ENCODE peak calls at places on chromosomes 13 and 19, in eight cellular contexts. Z is amniotic epithelial cell; J is stomach; N is T-helper 2 cell; L is stimulated activated CD4-positive, alpha-beta T cell treated with anti-CD3 and anti-CD28 coated beads, Interleukin-4, amount 100 ng/mL, for 48 hours; D is activated naive CD4-positive, alpha-beta T cell treated with anti-CD3 and anti-CD28 coated beads, Interleukin-2, amount 10 ng/mL, durations not matched to agents 7 days and 5 days; Y is activated CD4-positive, alpha-beta T cell treated with anti-CD3 and anti-CD28 coated beads, Interleukin-2, amount 10 ng/mL, durations not matched to agents 7 days and 5 days; G is GM12865. I is an unnamed sample.

GRCh38 chr13:32585625-32586021 is 629 bp upstream of the PDS5B start:
- DNase-seq in Z (no peak), J (no peak), N (no peak), L (no peak), D (peak), Y (no peak), G (peak), I (peak)

GRCh38 chr19:13906525-13906904 is 514 bp downstream of the CC2D1A start:
- DNase-seq in Z (peak), J (peak), N (no peak), L (no peak), D (peak), Y (peak), G (peak), I (peak)

GRCh38 chr19:3108775-3109174 is 14.6 kb downstream of the GNA11 start:
- DNase-seq in Z (peak), J (peak), N (peak), L (peak), D (peak), Y (peak), G (peak), I (peak)

GRCh38 chr13:64482373-64482772 is 2747.8 kb downstream of the PCDH9 start:
- DNase-seq in Z (no peak), J (no peak), N (no peak), L (no peak), D (no peak), Y (no peak), G (no peak), I (no peak)

GRCh38 chr19:17052439-17052838 is 22.8 kb downstream of the HAUS8 start:
- DNase-seq in Z (peak), J (peak), N (no peak), L (no peak), D (peak), Y (peak), G (peak), I (peak)

GRCh38 chr19:43476606-43477005 is 11.2 kb upstream of the LYPD3 start:
- DNase-seq in Z (peak), J (no peak), N (no peak), L (no peak), D (no peak), Y (no peak), G (no peak), I (no peak)

GRCh38 chr19:51607920-51608562 is 22.2 kb downstream of the SIGLEC5 start:
- DNase-seq in Z (peak), J (peak), N (no peak), L (peak), D (peak), Y (peak), G (peak), I (peak)

GRCh38 chr19:19068659-19069509 is 5.1 kb downstream of the SLC25A42 start:
- DNase-seq in Z (no peak), J (no peak), N (peak), L (no peak), D (peak), Y (no peak), G (peak), I (no peak)

GRCh38 chr19:7340959-7341837 is 7.5 kb upstream of the ARHGEF18 start:
- DNase-seq in Z (peak), J (peak), N (peak), L (peak), D (peak), Y (peak), G (peak), I (peak)

GRCh38 chr19:1251503-1252220 is 3.3 kb downstream of the MIDN start:
- DNase-seq in Z (peak), J (no peak), N (peak), L (peak), D (no peak), Y (peak), G (no peak), I (no peak)

GRCh38 chr19:33231511-33231910 is 5.9 kb upstream of the SLC7A10 start:
- DNase-seq in Z (peak), J (no peak), N (no peak), L (no peak), D (no peak), Y (no peak), G (no peak), I (no peak)

GRCh38 chr13:23960566-23961156 is 63.4 kb upstream of the C1QTNF9B start:
- DNase-seq in Z (peak), J (no peak), N (no peak), L (no peak), D (no peak), Y (peak), G (peak), I (no peak)

GRCh38 chr13:101751488-101751887 is 299.0 kb downstream of the ITGBL1 start:
- DNase-seq in Z (peak), J (no peak), N (no peak), L (no peak), D (no peak), Y (no peak), G (peak), I (no peak)

GRCh38 chr19:3980353-3981251 is 4.7 kb downstream of the EEF2 start:
- DNase-seq in Z (no peak), J (no peak), N (no peak), L (no peak), D (no peak), Y (no peak), G (no peak), I (no peak)

GRCh38 chr13:75666646-75667351 is 30.7 kb downstream of the LMO7 start:
- DNase-seq in Z (peak), J (no peak), N (no peak), L (no peak), D (no peak), Y (no peak), G (no peak), I (no peak)

GRCh38 chr13:34864650-34865049 is 77.4 kb upstream of the NBEA start:
- DNase-seq in Z (no peak), J (no peak), N (no peak), L (no peak), D (no peak), Y (no peak), G (no peak), I (no peak)